ENCODE peak calls at places on chromosome 18, in six cellular contexts. J is tibial artery; M is T-cell; R is C1 segment of cervical spinal cord; O is activated T-cell treated with anti-CD3 and anti-CD28 coated beads, Interleukin-2, amount 50 U/mL, for 24 hours; F is NCI-H748 treated with DMSO at 0.1 percent for 48 hours. Q is an unnamed sample.

GRCh38 chr18:57664600-57665165 is 43.0 kb upstream of the NARS1 start:
- DNase-seq in J (no peak), M (no peak), R (no peak), O (no peak), F (no peak), Q (no peak)

GRCh38 chr18:49250819-49251388 is 209.5 kb downstream of the DYM start:
- DNase-seq in J (no peak), M (no peak), R (no peak), O (no peak), F (no peak), Q (no peak)

GRCh38 chr18:35495821-35496368 is 1.9 kb downstream of the INO80C start:
- DNase-seq in J (no peak), M (no peak), R (no peak), O (no peak), F (no peak), Q (no peak)

GRCh38 chr18:79718126-79718525 is 38.5 kb downstream of the CTDP1 start:
- DNase-seq in J (no peak), M (no peak), R (no peak), O (no peak), F (no peak), Q (no peak)

GRCh38 chr18:45850021-45850420 is 24.5 kb downstream of the SIGLEC15 start:
- DNase-seq in J (no peak), M (no peak), R (no peak), O (no peak), F (no peak), Q (no peak)

GRCh38 chr18:7735194-7735593 is 168.1 kb downstream of the PTPRM start:
- DNase-seq in J (no peak), M (no peak), R (no peak), O (no peak), F (no peak), Q (no peak)

GRCh38 chr18:79400591-79401381 is 5.1 kb downstream of the NFATC1 start:
- DNase-seq in J (no peak), M (peak), R (no peak), O (peak), F (no peak), Q (peak)

GRCh38 chr18:58671122-58671940 is at the start of gene MALT1:
- DNase-seq in J (peak), M (peak), R (peak), O (peak), F (peak), Q (peak)

GRCh38 chr18:40485318-40485717 is 1469.7 kb upstream of the PIK3C3 start:
- DNase-seq in J (no peak), M (no peak), R (no peak), O (no peak), F (no peak), Q (no peak)

GRCh38 chr18:66874375-66874774 is 270.5 kb upstream of the CDH19 start:
- DNase-seq in J (no peak), M (no peak), R (no peak), O (no peak), F (no peak), Q (no peak)

GRCh38 chr18:22977847-22978701 is 44.9 kb downstream of the RBBP8 start:
- DNase-seq in J (no peak), M (no peak), R (no peak), O (no peak), F (no peak), Q (no peak)

GRCh38 chr18:42706029-42706608 is 409.4 kb downstream of the RIT2 start:
- DNase-seq in J (no peak), M (no peak), R (no peak), O (no peak), F (peak), Q (no peak)

GRCh38 chr18:49639643-49640361 is 77.9 kb downstream of the LIPG start:
- DNase-seq in J (peak), M (no peak), R (no peak), O (no peak), F (no peak), Q (peak)

GRCh38 chr18:75544496-75544895 is 117.0 kb upstream of the SMIM21 start:
- DNase-seq in J (no peak), M (no peak), R (no peak), O (no peak), F (no peak), Q (no peak)

GRCh38 chr18:34659579-34660517 is 50.2 kb upstream of the DTNA start:
- DNase-seq in J (peak), M (no peak), R (peak), O (no peak), F (peak), Q (peak)

GRCh38 chr18:55287146-55287806 is 300.7 kb downstream of the TCF4 start:
- DNase-seq in J (no peak), M (no peak), R (peak), O (no peak), F (no peak), Q (peak)

GRCh38 chr18:9495916-9496540 is 20.7 kb downstream of the RALBP1 start:
- DNase-seq in J (no peak), M (no peak), R (no peak), O (no peak), F (no peak), Q (no peak)

GRCh38 chr18:42706618-42707017 is 408.9 kb downstream of the RIT2 start:
- DNase-seq in J (no peak), M (no peak), R (no peak), O (no peak), F (peak), Q (no peak)

GRCh38 chr18:35050638-35051287 is 9.6 kb downstream of the MAPRE2 start:
- DNase-seq in J (no peak), M (no peak), R (no peak), O (no peak), F (no peak), Q (no peak)

GRCh38 chr18:46632401-46633089 is 24.5 kb downstream of the LOXHD1 start:
- DNase-seq in J (no peak), M (no peak), R (peak), O (no peak), F (no peak), Q (no peak)

GRCh38 chr18:23902396-23902795 is 112.2 kb upstream of the TTC39C start:
- DNase-seq in J (no peak), M (no peak), R (no peak), O (no peak), F (peak), Q (no peak)

GRCh38 chr18:47594621-47595086 is 335.8 kb downstream of the SMAD2 start:
- DNase-seq in J (no peak), M (no peak), R (no peak), O (no peak), F (peak), Q (no peak)

GRCh38 chr18:2970762-2971659 is 41.9 kb downstream of the LPIN2 start:
- DNase-seq in J (no peak), M (peak), R (no peak), O (peak), F (no peak), Q (no peak)

GRCh38 chr18:75211721-75212625 is 1.4 kb downstream of the TSHZ1 start:
- DNase-seq in J (no peak), M (no peak), R (peak), O (peak), F (no peak), Q (peak)

GRCh38 chr18:80245781-80246655 is 1.3 kb downstream of the PARD6G start:
- DNase-seq in J (no peak), M (no peak), R (no peak), O (no peak), F (no peak), Q (no peak)

GRCh38 chr18:27141876-27142275 is 43.2 kb downstream of the CHST9 start:
- DNase-seq in J (no peak), M (no peak), R (no peak), O (no peak), F (no peak), Q (no peak)

GRCh38 chr18:36348331-36348730 is 50.8 kb downstream of the FHOD3 start:
- DNase-seq in J (no peak), M (no peak), R (no peak), O (no peak), F (no peak), Q (no peak)

GRCh38 chr18:13548106-13548819 is 178.1 kb downstream of the FAM210A start:
- DNase-seq in J (no peak), M (no peak), R (no peak), O (peak), F (no peak), Q (no peak)

GRCh38 chr18:24227976-24228660 is 89.3 kb downstream of the CABYR start:
- DNase-seq in J (no peak), M (no peak), R (no peak), O (no peak), F (no peak), Q (no peak)

GRCh38 chr18:75923169-75923568 is 495.7 kb upstream of the SMIM21 start:
- DNase-seq in J (peak), M (no peak), R (peak), O (no peak), F (no peak), Q (peak)

GRCh38 chr18:11976882-11977281 is 4.4 kb upstream of the IMPA2 start:
- DNase-seq in J (peak), M (no peak), R (no peak), O (no peak), F (no peak), Q (no peak)

GRCh38 chr18:415627-416612 is 84.6 kb downstream of the COLEC12 start:
- DNase-seq in J (no peak), M (no peak), R (no peak), O (no peak), F (no peak), Q (no peak)

GRCh38 chr18:62239475-62239874 is 52.4 kb downstream of the RELCH start:
- DNase-seq in J (no peak), M (no peak), R (no peak), O (no peak), F (no peak), Q (no peak)

GRCh38 chr18:73842795-73843394 is 304.7 kb downstream of the FBXO15 start:
- DNase-seq in J (no peak), M (peak), R (no peak), O (peak), F (peak), Q (peak)

GRCh38 chr18:10244341-10244740 is 210.1 kb upstream of the APCDD1 start:
- DNase-seq in J (no peak), M (no peak), R (no peak), O (no peak), F (no peak), Q (no peak)

GRCh38 chr18:23186781-23187180 is 51.5 kb downstream of the CABLES1 start:
- DNase-seq in J (no peak), M (no peak), R (no peak), O (no peak), F (no peak), Q (no peak)